ENCODE peak calls at places on chromosomes 6 and 20, in five cellular contexts. One of them, this sample, is unnamed.

GRCh38 chr6:12420626-12421025 is 130.5 kb downstream of the EDN1 start:
- DNase-seq in esophagus squamous epithelium: no peak
- DNase-seq in Right ventricle myocardium superior: no peak
- DNase-seq in GF-D8: no peak
- DNase-seq in foreskin keratinocyte: peak; percentile 79
- DNase-seq in this sample: no peak

GRCh38 chr20:37498066-37498702 is 22.9 kb upstream of the NNAT start:
- DNase-seq in esophagus squamous epithelium: no peak
- DNase-seq in Right ventricle myocardium superior: no peak
- DNase-seq in GF-D8: no peak
- DNase-seq in foreskin keratinocyte: no peak
- DNase-seq in this sample: no peak

GRCh38 chr6:72580281-72580940 is 41.5 kb upstream of the KCNQ5 start:
- DNase-seq in esophagus squamous epithelium: no peak
- DNase-seq in Right ventricle myocardium superior: no peak
- DNase-seq in GF-D8: peak; percentile 84
- DNase-seq in foreskin keratinocyte: peak; percentile 36
- DNase-seq in this sample: no peak

GRCh38 chr20:15867899-15868298 is 705.3 kb downstream of the KIF16B start:
- DNase-seq in esophagus squamous epithelium: no peak
- DNase-seq in Right ventricle myocardium superior: no peak
- DNase-seq in GF-D8: no peak
- DNase-seq in foreskin keratinocyte: no peak
- DNase-seq in this sample: no peak

GRCh38 chr20:10710995-10711775 is 37.4 kb upstream of the JAG1 start:
- DNase-seq in esophagus squamous epithelium: no peak
- DNase-seq in Right ventricle myocardium superior: no peak
- DNase-seq in GF-D8: no peak
- DNase-seq in foreskin keratinocyte: no peak
- DNase-seq in this sample: no peak

GRCh38 chr6:127516676-127517273 is 2.4 kb downstream of the MTCL3 start:
- DNase-seq in esophagus squamous epithelium: no peak
- DNase-seq in Right ventricle myocardium superior: no peak
- DNase-seq in GF-D8: no peak
- DNase-seq in foreskin keratinocyte: no peak
- DNase-seq in this sample: no peak

GRCh38 chr6:33132121-33132524 is 56.3 kb downstream of the HLA-DPB1 start:
- DNase-seq in esophagus squamous epithelium: no peak
- DNase-seq in Right ventricle myocardium superior: no peak
- DNase-seq in GF-D8: no peak
- DNase-seq in foreskin keratinocyte: no peak
- DNase-seq in this sample: no peak

GRCh38 chr6:106823732-106824351 is 150.7 kb downstream of the CD24 start:
- DNase-seq in esophagus squamous epithelium: no peak
- DNase-seq in Right ventricle myocardium superior: no peak
- DNase-seq in GF-D8: no peak
- DNase-seq in foreskin keratinocyte: no peak
- DNase-seq in this sample: peak; percentile 84

GRCh38 chr6:41573268-41573667 is 27.1 kb downstream of the FOXP4 start:
- DNase-seq in esophagus squamous epithelium: no peak
- DNase-seq in Right ventricle myocardium superior: no peak
- DNase-seq in GF-D8: no peak
- DNase-seq in foreskin keratinocyte: no peak
- DNase-seq in this sample: no peak

GRCh38 chr6:129921169-129921817 is 60.2 kb upstream of the TMEM244 start:
- DNase-seq in esophagus squamous epithelium: no peak
- DNase-seq in Right ventricle myocardium superior: no peak
- DNase-seq in GF-D8: no peak
- DNase-seq in foreskin keratinocyte: no peak
- DNase-seq in this sample: no peak

GRCh38 chr20:18999076-18999475 is 185.5 kb downstream of the SCP2D1 start:
- DNase-seq in esophagus squamous epithelium: no peak
- DNase-seq in Right ventricle myocardium superior: no peak
- DNase-seq in GF-D8: no peak
- DNase-seq in foreskin keratinocyte: no peak
- DNase-seq in this sample: no peak

GRCh38 chr6:40550096-40550731 is 37.0 kb downstream of the LRFN2 start:
- DNase-seq in esophagus squamous epithelium: no peak
- DNase-seq in Right ventricle myocardium superior: no peak
- DNase-seq in GF-D8: no peak
- DNase-seq in foreskin keratinocyte: no peak
- DNase-seq in this sample: no peak

GRCh38 chr6:10407674-10408054 is 7.2 kb downstream of the TFAP2A start:
- DNase-seq in esophagus squamous epithelium: no peak
- DNase-seq in Right ventricle myocardium superior: no peak
- DNase-seq in GF-D8: no peak
- DNase-seq in foreskin keratinocyte: no peak
- DNase-seq in this sample: no peak

GRCh38 chr6:132814716-132815570 is 574 bp downstream of the RPS12 start:
- DNase-seq in esophagus squamous epithelium: peak; percentile 56
- DNase-seq in Right ventricle myocardium superior: no peak
- DNase-seq in GF-D8: no peak
- DNase-seq in foreskin keratinocyte: no peak
- DNase-seq in this sample: no peak

GRCh38 chr6:140581601-140582000 is 1207.2 kb upstream of the CITED2 start:
- DNase-seq in esophagus squamous epithelium: no peak
- DNase-seq in Right ventricle myocardium superior: no peak
- DNase-seq in GF-D8: no peak
- DNase-seq in foreskin keratinocyte: no peak
- DNase-seq in this sample: no peak

GRCh38 chr20:43514062-43514971 is 6.8 kb downstream of the L3MBTL1 start:
- DNase-seq in esophagus squamous epithelium: peak; percentile 78
- DNase-seq in Right ventricle myocardium superior: peak; percentile 97
- DNase-seq in GF-D8: peak; percentile 92
- DNase-seq in foreskin keratinocyte: peak; percentile 90
- DNase-seq in this sample: peak; percentile 99

GRCh38 chr20:23143098-23143497 is 57.0 kb upstream of the CD93 start:
- DNase-seq in esophagus squamous epithelium: no peak
- DNase-seq in Right ventricle myocardium superior: no peak
- DNase-seq in GF-D8: peak; percentile 44
- DNase-seq in foreskin keratinocyte: no peak
- DNase-seq in this sample: peak; percentile 76

GRCh38 chr6:92577077-92577719 is 842.2 kb downstream of the EPHA7 start:
- DNase-seq in esophagus squamous epithelium: no peak
- DNase-seq in Right ventricle myocardium superior: no peak
- DNase-seq in GF-D8: no peak
- DNase-seq in foreskin keratinocyte: no peak
- DNase-seq in this sample: peak; percentile 22

GRCh38 chr6:147287869-147288271 is 83.7 kb downstream of the STXBP5 start:
- DNase-seq in esophagus squamous epithelium: no peak
- DNase-seq in Right ventricle myocardium superior: no peak
- DNase-seq in GF-D8: no peak
- DNase-seq in foreskin keratinocyte: peak; percentile 39
- DNase-seq in this sample: no peak

GRCh38 chr20:50335105-50335504 is 144.5 kb downstream of the CEBPB start:
- DNase-seq in esophagus squamous epithelium: no peak
- DNase-seq in Right ventricle myocardium superior: no peak
- DNase-seq in GF-D8: no peak
- DNase-seq in foreskin keratinocyte: peak; percentile 48
- DNase-seq in this sample: no peak

GRCh38 chr20:52457826-52458225 is 266.2 kb upstream of the ZFP64 start:
- DNase-seq in esophagus squamous epithelium: no peak
- DNase-seq in Right ventricle myocardium superior: no peak
- DNase-seq in GF-D8: no peak
- DNase-seq in foreskin keratinocyte: no peak
- DNase-seq in this sample: no peak

GRCh38 chr6:136551103-136551502 is 881 bp upstream of the MAP7 start:
- DNase-seq in esophagus squamous epithelium: no peak
- DNase-seq in Right ventricle myocardium superior: no peak
- DNase-seq in GF-D8: no peak
- DNase-seq in foreskin keratinocyte: no peak
- DNase-seq in this sample: no peak

GRCh38 chr6:87907521-87907920 is 140.1 kb upstream of the SPACA1 start:
- DNase-seq in esophagus squamous epithelium: no peak
- DNase-seq in Right ventricle myocardium superior: no peak
- DNase-seq in GF-D8: peak; percentile 29
- DNase-seq in foreskin keratinocyte: peak; percentile 44
- DNase-seq in this sample: no peak

GRCh38 chr6:13113956-13114593 is 214.3 kb downstream of the TBC1D7 start:
- DNase-seq in esophagus squamous epithelium: no peak
- DNase-seq in Right ventricle myocardium superior: no peak
- DNase-seq in GF-D8: no peak
- DNase-seq in foreskin keratinocyte: no peak
- DNase-seq in this sample: peak; percentile 80

GRCh38 chr6:44166591-44167184 is 8.1 kb downstream of the CAPN11 start:
- DNase-seq in esophagus squamous epithelium: no peak
- DNase-seq in Right ventricle myocardium superior: no peak
- DNase-seq in GF-D8: no peak
- DNase-seq in foreskin keratinocyte: no peak
- DNase-seq in this sample: no peak

GRCh38 chr6:43269273-43270007 is 26.2 kb downstream of the TTBK1 start:
- DNase-seq in esophagus squamous epithelium: no peak
- DNase-seq in Right ventricle myocardium superior: peak; percentile 54
- DNase-seq in GF-D8: no peak
- DNase-seq in foreskin keratinocyte: no peak
- DNase-seq in this sample: no peak

GRCh38 chr6:33136310-33136895 is 55.9 kb downstream of the COL11A2 start:
- DNase-seq in esophagus squamous epithelium: no peak
- DNase-seq in Right ventricle myocardium superior: no peak
- DNase-seq in GF-D8: no peak
- DNase-seq in foreskin keratinocyte: no peak
- DNase-seq in this sample: no peak

This sample was measured in kidney.